ENCODE peak calls at places on chromosomes 1 and 21, in eight cellular contexts. J is CD4-positive, alpha-beta T cell; Q is CD8-positive, alpha-beta T cell; F is IMR-90; U is HCT116; H is ovary; Y is stomach; R is tibial nerve. A is an unnamed sample.

GRCh38 chr1:41626616-41627375 is 142.3 kb upstream of the EDN2 start:
- DNase-seq in J (no peak), Q (no peak), F (peak; percentile 31), U (peak; percentile 19), H (no peak), Y (no peak), R (no peak), A (no peak)

GRCh38 chr1:162040657-162041056 is 17.0 kb upstream of the OLFML2B start:
- DNase-seq in J (no peak), Q (no peak), F (peak; percentile 50), U (peak; percentile 34), H (no peak), Y (no peak), R (no peak), A (no peak)

GRCh38 chr1:47510282-47510811 is 72.5 kb downstream of the FOXD2 start:
- DNase-seq in J (no peak), Q (no peak), F (no peak), U (no peak), H (no peak), Y (no peak), R (no peak), A (no peak)

GRCh38 chr1:89547563-89548485 is 23.2 kb downstream of the LRRC8B start:
- DNase-seq in J (no peak), Q (no peak), F (peak; percentile 27), U (no peak), H (no peak), Y (no peak), R (no peak), A (no peak)

GRCh38 chr1:82269466-82269865 is 468.7 kb downstream of the ADGRL2 start:
- DNase-seq in J (no peak), Q (no peak), F (no peak), U (no peak), H (no peak), Y (no peak), R (no peak), A (no peak)

GRCh38 chr1:7648761-7649384 is 122.2 kb upstream of the VAMP3 start:
- DNase-seq in J (no peak), Q (no peak), F (peak; percentile 23), U (no peak), H (no peak), Y (peak; percentile 86), R (peak; percentile 88), A (no peak)

GRCh38 chr1:55067914-55068313 is 28.6 kb downstream of the PCSK9 start:
- DNase-seq in J (no peak), Q (no peak), F (no peak), U (no peak), H (no peak), Y (no peak), R (no peak), A (no peak)

GRCh38 chr1:181044449-181044966 is 10.7 kb downstream of the MR1 start:
- DNase-seq in J (no peak), Q (peak; percentile 54), F (peak; percentile 26), U (no peak), H (no peak), Y (peak; percentile 30), R (no peak), A (no peak)

GRCh38 chr1:52567943-52568342 is 15.1 kb upstream of the TUT4 start:
- DNase-seq in J (no peak), Q (peak; percentile 22), F (no peak), U (no peak), H (no peak), Y (no peak), R (no peak), A (no peak)

GRCh38 chr21:34801519-34802132 is 132.8 kb downstream of the CLIC6 start:
- DNase-seq in J (no peak), Q (peak; percentile 30), F (no peak), U (no peak), H (no peak), Y (no peak), R (no peak), A (no peak)

GRCh38 chr1:55579332-55579996 is 364.3 kb upstream of the USP24 start:
- DNase-seq in J (no peak), Q (no peak), F (no peak), U (no peak), H (no peak), Y (no peak), R (no peak), A (no peak)

GRCh38 chr1:156767879-156768608 is 709 bp downstream of the PRCC start:
- DNase-seq in J (peak; percentile 27), Q (peak; percentile 31), F (no peak), U (no peak), H (peak; percentile 73), Y (no peak), R (no peak), A (peak; percentile 21)

GRCh38 chr21:16085436-16085835 is 355.7 kb downstream of the USP25 start:
- DNase-seq in J (no peak), Q (no peak), F (peak; percentile 39), U (no peak), H (no peak), Y (no peak), R (no peak), A (no peak)

GRCh38 chr1:107669996-107670395 is 295.0 kb downstream of the VAV3 start:
- DNase-seq in J (no peak), Q (no peak), F (peak; percentile 2), U (no peak), H (no peak), Y (peak; percentile 91), R (peak; percentile 42), A (no peak)

GRCh38 chr1:62437273-62437945 is 560 bp downstream of the USP1 start:
- DNase-seq in J (peak; percentile 38), Q (peak; percentile 51), F (no peak), U (no peak), H (no peak), Y (no peak), R (no peak), A (peak; percentile 39)

GRCh38 chr1:83508485-83509151 is 490.3 kb downstream of the TTLL7 start:
- DNase-seq in J (peak; percentile 51), Q (peak; percentile 46), F (peak; percentile 41), U (no peak), H (no peak), Y (no peak), R (peak; percentile 43), A (no peak)

GRCh38 chr1:233090706-233091494 is 140.5 kb downstream of the NTPCR start:
- DNase-seq in J (no peak), Q (no peak), F (no peak), U (no peak), H (no peak), Y (no peak), R (no peak), A (no peak)

GRCh38 chr1:35935989-35936388 is 5.1 kb downstream of the AGO3 start:
- DNase-seq in J (no peak), Q (no peak), F (no peak), U (no peak), H (no peak), Y (no peak), R (no peak), A (no peak)

GRCh38 chr1:180964609-180965008 is 51.9 kb downstream of the KIAA1614 start:
- DNase-seq in J (no peak), Q (no peak), F (no peak), U (no peak), H (no peak), Y (no peak), R (no peak), A (no peak)

GRCh38 chr1:209618756-209619420 is 33.3 kb downstream of the LAMB3 start:
- DNase-seq in J (no peak), Q (no peak), F (no peak), U (no peak), H (no peak), Y (no peak), R (no peak), A (no peak)

GRCh38 chr21:44461438-44462089 is 6.3 kb downstream of the LRRC3 start:
- DNase-seq in J (no peak), Q (no peak), F (no peak), U (no peak), H (peak; percentile 8), Y (no peak), R (no peak), A (no peak)

GRCh38 chr1:179031855-179032513 is 6.3 kb downstream of the FAM20B start:
- DNase-seq in J (no peak), Q (no peak), F (peak; percentile 49), U (no peak), H (no peak), Y (no peak), R (no peak), A (no peak)

GRCh38 chr1:179029293-179029692 is 3.6 kb downstream of the FAM20B start:
- DNase-seq in J (no peak), Q (no peak), F (no peak), U (no peak), H (no peak), Y (no peak), R (no peak), A (no peak)

GRCh38 chr1:179031284-179031683 is 5.6 kb downstream of the FAM20B start:
- DNase-seq in J (no peak), Q (no peak), F (no peak), U (no peak), H (no peak), Y (no peak), R (no peak), A (no peak)

GRCh38 chr1:179030130-179030529 is 4.4 kb downstream of the FAM20B start:
- DNase-seq in J (no peak), Q (no peak), F (no peak), U (no peak), H (no peak), Y (no peak), R (no peak), A (no peak)

GRCh38 chr1:179030683-179031082 is 5.0 kb downstream of the FAM20B start:
- DNase-seq in J (no peak), Q (no peak), F (no peak), U (no peak), H (no peak), Y (no peak), R (no peak), A (no peak)
- H3K9me3 ChIP-seq in J (no peaks in the 10 kb centered on the region), Q (no peaks in the 10 kb centered on the region), F (no peaks in the 10 kb centered on the region), U (no peaks in the 10 kb centered on the region), H (no peaks in the 10 kb centered on the region), Y (no peaks in the 10 kb centered on the region), R (no peaks in the 10 kb centered on the region), A (no peaks in the 10 kb centered on the region)

DNA sequence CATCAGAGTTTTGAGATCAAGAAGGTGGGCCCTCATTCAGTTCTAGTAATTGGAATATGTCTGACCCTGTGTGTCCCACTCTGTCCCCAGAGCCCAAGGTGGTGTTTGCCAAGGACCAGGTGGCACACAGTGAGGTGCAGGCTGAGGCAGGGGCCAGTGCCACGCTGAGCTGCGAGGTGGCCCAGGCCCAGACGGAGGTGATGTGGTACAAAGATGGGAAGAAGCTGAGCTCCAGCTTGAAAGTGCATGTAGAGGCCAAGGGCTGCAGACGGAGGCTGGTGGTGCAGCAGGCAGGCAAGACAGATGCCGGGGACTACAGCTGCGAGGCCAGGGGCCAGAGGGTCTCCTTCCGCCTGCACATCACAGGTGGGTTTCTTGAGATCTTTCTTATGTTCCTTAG is 35.2 kb downstream of the OBSCN start:
- DNase-seq in J (no peak), Q (no peak), F (no peak), U (no peak), H (no peak), Y (no peak), R (no peak), A (no peak)
- H3K9me3 ChIP-seq in J (peaks cover 59% of the 10 kb centered on the region), Q (peaks cover 13% of the 10 kb centered on the region), F (peaks cover 46% of the 10 kb centered on the region), U (peaks cover 54% of the 10 kb centered on the region), H (peaks cover 5% of the 10 kb centered on the region), Y (peaks cover 59% of the 10 kb centered on the region), R (peaks cover 16% of the 10 kb centered on the region), A (peaks cover 9% of the 10 kb centered on the region)

GRCh38 chr1:172616646-172617045 is 42.3 kb upstream of the FASLG start:
- DNase-seq in J (no peak), Q (no peak), F (no peak), U (no peak), H (no peak), Y (no peak), R (no peak), A (no peak)
- H3K9me3 ChIP-seq in J (peaks cover 22% of the 10 kb centered on the region), Q (no peaks in the 10 kb centered on the region), F (peaks cover 24% of the 10 kb centered on the region), U (no peaks in the 10 kb centered on the region), H (no peaks in the 10 kb centered on the region), Y (peaks cover 51% of the 10 kb centered on the region), R (no peaks in the 10 kb centered on the region), A (no peaks in the 10 kb centered on the region)

GRCh38 chr1:90714521-90714951 is 2.6 kb downstream of the BARHL2 start:
- DNase-seq in J (no peak), Q (no peak), F (no peak), U (no peak), H (no peak), Y (no peak), R (no peak), A (no peak)
- H3K9me3 ChIP-seq in J (peaks cover 19% of the 10 kb centered on the region), Q (no peaks in the 10 kb centered on the region), F (peaks cover 7% of the 10 kb centered on the region), U (no peaks in the 10 kb centered on the region), H (no peaks in the 10 kb centered on the region), Y (peaks cover 27% of the 10 kb centered on the region), R (no peaks in the 10 kb centered on the region), A (peaks cover 4% of the 10 kb centered on the region)